ENCODE peak calls at places on chromosome 9, in seven cellular contexts. One of them, this sample, is unnamed.

GRCh38 chr9:91035825-91036208 is 234.2 kb downstream of the SYK start:
- DNase-seq in transverse colon: no peak
- DNase-seq in upper lobe of left lung: no peak
- DNase-seq in stomach: no peak
- DNase-seq in H1: no peak
- DNase-seq in K562: no peak
- DNase-seq in HepG2: no peak
- DNase-seq in this sample: no peak

GRCh38 chr9:127349483-127350127 is 47.4 kb upstream of the SLC2A8 start:
- DNase-seq in transverse colon: no peak
- DNase-seq in upper lobe of left lung: no peak
- DNase-seq in stomach: peak
- DNase-seq in H1: no peak
- DNase-seq in K562: no peak
- DNase-seq in HepG2: no peak
- DNase-seq in this sample: no peak

GRCh38 chr9:93143830-93144530 is 9.9 kb upstream of the NINJ1 start:
- DNase-seq in transverse colon: peak
- DNase-seq in upper lobe of left lung: no peak
- DNase-seq in stomach: no peak
- DNase-seq in H1: no peak
- DNase-seq in K562: no peak
- DNase-seq in HepG2: no peak
- DNase-seq in this sample: peak

GRCh38 chr9:123928471-123929176 is 1.3 kb downstream of the DENND1A start:
- DNase-seq in transverse colon: no peak
- DNase-seq in upper lobe of left lung: no peak
- DNase-seq in stomach: no peak
- DNase-seq in H1: no peak
- DNase-seq in K562: peak
- DNase-seq in HepG2: no peak
- DNase-seq in this sample: no peak

GRCh38 chr9:92071634-92072033 is 43.6 kb downstream of the SPTLC1 start:
- DNase-seq in transverse colon: no peak
- DNase-seq in upper lobe of left lung: no peak
- DNase-seq in stomach: no peak
- DNase-seq in H1: no peak
- DNase-seq in K562: no peak
- DNase-seq in HepG2: no peak
- DNase-seq in this sample: no peak

GRCh38 chr9:110152704-110153374 is 55.1 kb downstream of the C9orf152 start:
- DNase-seq in transverse colon: no peak
- DNase-seq in upper lobe of left lung: no peak
- DNase-seq in stomach: no peak
- DNase-seq in H1: no peak
- DNase-seq in K562: peak
- DNase-seq in HepG2: peak
- DNase-seq in this sample: no peak

GRCh38 chr9:71646131-71646530 is 122.2 kb downstream of the CEMIP2 start:
- DNase-seq in transverse colon: no peak
- DNase-seq in upper lobe of left lung: no peak
- DNase-seq in stomach: no peak
- DNase-seq in H1: no peak
- DNase-seq in K562: no peak
- DNase-seq in HepG2: no peak
- DNase-seq in this sample: no peak

GRCh38 chr9:112711050-112711689 is 6.7 kb downstream of the INIP start:
- DNase-seq in transverse colon: no peak
- DNase-seq in upper lobe of left lung: no peak
- DNase-seq in stomach: no peak
- DNase-seq in H1: no peak
- DNase-seq in K562: peak
- DNase-seq in HepG2: peak
- DNase-seq in this sample: no peak

GRCh38 chr9:133694686-133695085 is 43.5 kb downstream of the SARDH start:
- DNase-seq in transverse colon: no peak
- DNase-seq in upper lobe of left lung: no peak
- DNase-seq in stomach: no peak
- DNase-seq in H1: no peak
- DNase-seq in K562: no peak
- DNase-seq in HepG2: no peak
- DNase-seq in this sample: no peak

GRCh38 chr9:20477940-20478620 is 144.2 kb downstream of the MLLT3 start:
- DNase-seq in transverse colon: no peak
- DNase-seq in upper lobe of left lung: no peak
- DNase-seq in stomach: no peak
- DNase-seq in H1: no peak
- DNase-seq in K562: no peak
- DNase-seq in HepG2: no peak
- DNase-seq in this sample: no peak

GRCh38 chr9:127873223-127873691 is 4.2 kb downstream of the AK1 start:
- DNase-seq in transverse colon: no peak
- DNase-seq in upper lobe of left lung: no peak
- DNase-seq in stomach: no peak
- DNase-seq in H1: no peak
- DNase-seq in K562: no peak
- DNase-seq in HepG2: no peak
- DNase-seq in this sample: no peak

GRCh38 chr9:137467161-137467581 is 8.0 kb upstream of the NSMF start:
- DNase-seq in transverse colon: no peak
- DNase-seq in upper lobe of left lung: no peak
- DNase-seq in stomach: no peak
- DNase-seq in H1: no peak
- DNase-seq in K562: no peak
- DNase-seq in HepG2: no peak
- DNase-seq in this sample: no peak

GRCh38 chr9:129910628-129911567 is 75.6 kb downstream of the USP20 start:
- DNase-seq in transverse colon: no peak
- DNase-seq in upper lobe of left lung: peak
- DNase-seq in stomach: no peak
- DNase-seq in H1: no peak
- DNase-seq in K562: peak
- DNase-seq in HepG2: no peak
- DNase-seq in this sample: no peak

GRCh38 chr9:13791816-13792215 is 512.3 kb upstream of the MPDZ start:
- DNase-seq in transverse colon: peak
- DNase-seq in upper lobe of left lung: no peak
- DNase-seq in stomach: no peak
- DNase-seq in H1: no peak
- DNase-seq in K562: no peak
- DNase-seq in HepG2: peak
- DNase-seq in this sample: no peak

GRCh38 chr9:121607434-121608248 is 43.8 kb upstream of the DAB2IP start:
- DNase-seq in transverse colon: no peak
- DNase-seq in upper lobe of left lung: no peak
- DNase-seq in stomach: no peak
- DNase-seq in H1: no peak
- DNase-seq in K562: no peak
- DNase-seq in HepG2: peak
- DNase-seq in this sample: no peak

DNA sequence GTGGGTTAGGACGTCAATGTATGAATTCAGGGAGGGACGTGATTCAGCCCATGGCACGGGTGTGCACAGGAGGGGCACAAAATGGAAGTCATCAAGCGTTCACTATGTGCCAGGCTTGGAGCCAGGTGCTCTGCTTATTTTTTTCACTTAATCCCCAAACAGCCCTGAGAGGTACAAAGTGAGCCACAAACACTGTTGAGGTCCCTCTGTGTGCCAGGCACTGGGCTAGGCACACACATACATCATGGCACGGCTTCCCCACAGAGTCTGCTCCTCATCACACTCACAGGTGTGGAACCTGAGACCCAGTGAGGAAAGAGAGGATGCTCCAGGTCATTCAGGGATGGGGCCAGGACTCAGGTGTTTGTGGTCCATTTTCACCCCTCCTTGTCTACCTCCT is 68.1 kb downstream of the GALNT12 start:
- DNase-seq in transverse colon: no peak
- DNase-seq in upper lobe of left lung: no peak
- DNase-seq in stomach: no peak
- DNase-seq in H1: no peak
- DNase-seq in K562: no peak
- DNase-seq in HepG2: no peak
- DNase-seq in this sample: no peak
- TF ChIP-seq EP300 in transverse colon: no peak
- TF ChIP-seq EP300 in upper lobe of left lung: no peak
- TF ChIP-seq EP300 in stomach: no peak
- TF ChIP-seq EP300 in H1: no peak
- TF ChIP-seq EP300 in K562: no peak
- TF ChIP-seq EP300 in HepG2: no peak
- TF ChIP-seq EP300 in this sample: no peak

GRCh38 chr9:31210982-31211570 is 1173.4 kb upstream of the ACO1 start:
- DNase-seq in transverse colon: peak
- DNase-seq in upper lobe of left lung: no peak
- DNase-seq in stomach: no peak
- DNase-seq in H1: no peak
- DNase-seq in K562: no peak
- DNase-seq in HepG2: no peak
- DNase-seq in this sample: no peak
- TF ChIP-seq POLR2A in transverse colon: no peak
- TF ChIP-seq POLR2A in upper lobe of left lung: no peak
- TF ChIP-seq POLR2A in stomach: no peak
- TF ChIP-seq POLR2A in H1: no peak
- TF ChIP-seq POLR2A in K562: no peak
- TF ChIP-seq POLR2A in HepG2: no peak
- TF ChIP-seq POLR2A in this sample: no peak

GRCh38 chr9:18498947-18499585 is 25.1 kb downstream of the ADAMTSL1 start:
- DNase-seq in transverse colon: no peak
- DNase-seq in upper lobe of left lung: no peak
- DNase-seq in stomach: no peak
- DNase-seq in H1: no peak
- DNase-seq in K562: no peak
- DNase-seq in HepG2: no peak
- DNase-seq in this sample: no peak
- TF ChIP-seq POLR2AphosphoS5 in transverse colon: no peak
- TF ChIP-seq POLR2AphosphoS5 in upper lobe of left lung: no peak
- TF ChIP-seq POLR2AphosphoS5 in stomach: no peak
- TF ChIP-seq POLR2AphosphoS5 in H1: no peak
- TF ChIP-seq POLR2AphosphoS5 in K562: no peak
- TF ChIP-seq POLR2AphosphoS5 in HepG2: no peak
- TF ChIP-seq POLR2AphosphoS5 in this sample: no peak

GRCh38 chr9:100938507-100938906 is 90.0 kb upstream of the PLPPR1 start:
- DNase-seq in transverse colon: no peak
- DNase-seq in upper lobe of left lung: no peak
- DNase-seq in stomach: no peak
- DNase-seq in H1: no peak
- DNase-seq in K562: no peak
- DNase-seq in HepG2: no peak
- DNase-seq in this sample: no peak
- TF ChIP-seq EP300 in transverse colon: no peak
- TF ChIP-seq EP300 in upper lobe of left lung: no peak
- TF ChIP-seq EP300 in stomach: no peak
- TF ChIP-seq EP300 in H1: no peak
- TF ChIP-seq EP300 in K562: no peak
- TF ChIP-seq EP300 in HepG2: no peak
- TF ChIP-seq EP300 in this sample: no peak

This sample was measured in suprapubic skin.